ENCODE peak calls at places on chromosomes 4 and X, in eight cellular contexts. U, S, E, J, X, Y, R and L are unnamed samples.

GRCh38 chr4:140330311-140330900 is 43.0 kb upstream of the SCOC start:
- DNase-seq in R (peak; percentile 71), J (no peak), E (no peak), U (peak; percentile 71), Y (no peak), S (peak; percentile 59), X (no peak), L (no peak)

GRCh38 chrX:103361798-103362197 is 5.5 kb downstream of the TCEAL9 start:
- DNase-seq in J (no peak), Y (no peak), R (no peak), S (no peak), U (peak; percentile 55), X (no peak), E (no peak), L (no peak)

GRCh38 chr4:166091914-166092510 is 219.0 kb downstream of the TLL1 start:
- DNase-seq in J (no peak), X (no peak), S (peak; percentile 54), Y (no peak), R (peak; percentile 59), U (peak; percentile 70), E (peak; percentile 15), L (peak; percentile 9)

GRCh38 chrX:129945131-129945530 is 37.3 kb upstream of the BCORL1 start:
- DNase-seq in X (no peak), Y (no peak), R (peak; percentile 63), U (no peak), S (no peak), J (no peak), E (no peak), L (no peak)

GRCh38 chr4:156961241-156962068 is 10.1 kb downstream of the PDGFC start:
- DNase-seq in Y (no peak), J (no peak), S (no peak), E (no peak), R (no peak), X (no peak), U (no peak), L (no peak)

GRCh38 chrX:24257011-24257410 is 56.9 kb downstream of the SUPT20HL2 start:
- DNase-seq in U (no peak), J (no peak), E (no peak), S (no peak), Y (no peak), R (no peak), X (no peak), L (no peak)

GRCh38 chrX:72273718-72274117 is 3.3 kb downstream of the RPS4X start:
- DNase-seq in Y (no peak), X (no peak), S (peak; percentile 13), J (no peak), R (no peak), U (no peak), E (no peak), L (no peak)

GRCh38 chr4:89136525-89136924 is 25.2 kb downstream of the TIGD2 start:
- DNase-seq in X (no peak), S (no peak), Y (no peak), R (peak; percentile 65), J (no peak), U (peak; percentile 83), E (peak; percentile 45), L (no peak)

GRCh38 chr4:77600521-77601451 is 4.8 kb upstream of the CXCL13 start:
- DNase-seq in E (peak; percentile 22), X (peak; percentile 64), S (peak; percentile 37), U (peak; percentile 64), R (peak; percentile 55), J (no peak), Y (no peak), L (no peak)

GRCh38 chrX:99142745-99143144 is 1267.3 kb downstream of the PCDH19 start:
- DNase-seq in R (no peak), E (no peak), X (no peak), J (no peak), U (no peak), Y (no peak), S (no peak), L (no peak)

GRCh38 chr4:122003335-122003734 is 51.5 kb upstream of the TRPC3 start:
- DNase-seq in J (no peak), Y (no peak), S (no peak), E (peak; percentile 22), X (peak; percentile 86), U (peak; percentile 31), R (peak; percentile 37), L (no peak)

GRCh38 chr4:7655549-7656243 is 221.0 kb upstream of the PSAPL1 start:
- DNase-seq in J (peak; percentile 65), Y (no peak), X (peak; percentile 63), U (peak; percentile 34), R (no peak), E (no peak), S (peak; percentile 57), L (no peak)

GRCh38 chr4:113849771-113850170 is 88.2 kb upstream of the CAMK2D start:
- DNase-seq in X (no peak), J (peak; percentile 49), U (peak; percentile 56), R (peak; percentile 78), E (no peak), S (no peak), Y (no peak), L (no peak)

GRCh38 chr4:46886711-46887110 is 22.3 kb downstream of the COX7B2 start:
- DNase-seq in X (no peak), E (peak; percentile 29), Y (no peak), S (peak; percentile 27), R (peak; percentile 3), J (no peak), U (peak; percentile 70), L (no peak)

GRCh38 chrX:13888284-13888683 is 71.4 kb upstream of the GPM6B start:
- DNase-seq in S (no peak), U (no peak), X (no peak), E (peak; percentile 14), Y (no peak), J (no peak), R (no peak), L (no peak)

DNA sequence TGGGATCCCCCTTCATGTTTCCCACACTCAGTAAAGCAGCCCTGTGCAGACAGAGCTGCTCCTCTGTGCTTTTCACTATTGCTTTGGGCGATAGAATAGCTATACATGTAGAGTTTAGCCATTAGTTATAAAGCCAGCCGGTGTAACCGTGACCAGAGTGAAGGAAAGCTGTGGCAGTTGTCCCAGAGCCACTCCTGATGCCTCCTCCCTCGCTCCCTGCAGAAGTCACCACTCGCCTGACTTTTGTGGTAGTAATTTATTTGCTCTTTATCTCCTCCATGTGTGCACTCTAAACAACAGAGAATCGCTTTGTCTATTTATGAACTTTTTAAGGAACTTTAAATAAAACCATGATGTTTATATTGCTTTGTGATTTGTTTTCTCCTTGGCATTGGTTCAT is 41.8 kb upstream of the WWC2 start:
- DNase-seq in U (no peak), R (no peak), Y (no peak), S (no peak), E (no peak), J (no peak), X (no peak), L (no peak)
- H3K4me3 ChIP-seq in U (no peak overlapping the region), R (no peak overlapping the region), Y (no peak overlapping the region), S (no peak overlapping the region), E (no peak overlapping the region), J (no peak overlapping the region), X (no peak overlapping the region), L (no peak overlapping the region)

DNA sequence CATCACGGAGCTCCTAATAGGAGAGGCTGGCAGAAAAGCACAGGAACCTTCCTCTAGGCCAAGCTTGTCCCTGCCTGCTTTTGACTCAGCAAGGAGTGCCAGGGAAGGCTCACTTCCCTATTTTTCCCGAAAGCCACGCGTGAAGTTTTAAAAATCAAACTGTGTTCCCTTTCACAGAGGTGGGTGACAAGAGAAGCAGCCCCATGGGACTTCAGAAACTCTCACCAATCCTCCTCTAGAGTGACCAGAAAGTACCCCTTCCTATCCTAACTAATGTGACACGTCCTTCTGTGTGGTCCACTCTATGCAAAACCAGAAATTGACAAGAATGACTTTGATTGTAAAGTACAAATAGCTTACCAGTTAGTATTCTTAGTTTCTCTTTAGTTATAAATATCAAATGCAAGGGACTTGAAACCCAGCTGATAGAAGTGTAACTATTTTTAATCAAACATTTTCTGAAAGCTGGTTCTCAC is 41.9 kb downstream of the NFKB1 start:
- DNase-seq in Y (no peak), U (no peak), S (no peak), J (no peak), E (no peak), R (no peak), X (no peak), L (no peak)
- H3K4me3 ChIP-seq in Y (no peak overlapping the region), U (no peak overlapping the region), S (no peak overlapping the region), J (no peak overlapping the region), E (no peak overlapping the region), R (no peak overlapping the region), X (no peak overlapping the region), L (no peak overlapping the region)

DNA sequence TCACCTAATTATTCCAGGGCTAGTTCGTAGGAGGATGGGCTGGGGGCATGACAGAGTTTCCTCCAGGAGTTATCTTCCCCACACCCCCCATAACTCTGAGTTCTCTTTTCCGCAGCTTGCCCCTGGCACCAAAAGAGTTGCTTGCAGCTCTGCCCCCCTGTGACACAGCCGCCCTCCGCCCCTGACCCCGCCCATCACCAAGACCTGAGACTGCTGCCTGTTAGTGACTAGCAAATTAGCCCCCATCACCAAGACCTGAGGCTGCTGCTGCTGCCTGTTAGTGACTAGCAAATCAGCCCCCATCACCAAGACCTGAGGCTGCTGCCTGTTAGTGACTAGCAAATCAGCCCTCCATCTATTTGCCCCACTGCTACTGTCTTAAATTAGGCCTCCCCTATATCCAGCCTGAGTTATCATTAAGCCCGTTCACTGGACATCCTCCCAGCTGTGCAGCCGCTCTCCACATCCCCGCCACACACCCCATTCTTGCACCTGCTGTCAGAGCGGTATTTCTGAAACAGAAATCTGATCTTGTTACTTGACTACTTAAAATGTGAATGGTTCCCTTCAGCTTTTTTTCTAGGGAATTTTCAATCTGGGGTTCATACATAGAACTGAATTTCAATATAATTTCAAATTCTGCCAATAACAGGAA is 1.5 kb upstream of the PAPSS1 start:
- DNase-seq in E (no peak), J (peak; percentile 74), U (no peak), R (no peak), X (peak; percentile 83), S (no peak), Y (no peak), L (no peak)
- H3K4me3 ChIP-seq in E (peak overlapping the region; percentile 71), J (peak overlapping the region; percentile 44), U (peak overlapping the region; percentile 94), R (no peak overlapping the region), X (peak overlapping the region; percentile 89), S (peak overlapping the region; percentile 82), Y (no peak overlapping the region), L (peak overlapping the region; percentile 98)

DNA sequence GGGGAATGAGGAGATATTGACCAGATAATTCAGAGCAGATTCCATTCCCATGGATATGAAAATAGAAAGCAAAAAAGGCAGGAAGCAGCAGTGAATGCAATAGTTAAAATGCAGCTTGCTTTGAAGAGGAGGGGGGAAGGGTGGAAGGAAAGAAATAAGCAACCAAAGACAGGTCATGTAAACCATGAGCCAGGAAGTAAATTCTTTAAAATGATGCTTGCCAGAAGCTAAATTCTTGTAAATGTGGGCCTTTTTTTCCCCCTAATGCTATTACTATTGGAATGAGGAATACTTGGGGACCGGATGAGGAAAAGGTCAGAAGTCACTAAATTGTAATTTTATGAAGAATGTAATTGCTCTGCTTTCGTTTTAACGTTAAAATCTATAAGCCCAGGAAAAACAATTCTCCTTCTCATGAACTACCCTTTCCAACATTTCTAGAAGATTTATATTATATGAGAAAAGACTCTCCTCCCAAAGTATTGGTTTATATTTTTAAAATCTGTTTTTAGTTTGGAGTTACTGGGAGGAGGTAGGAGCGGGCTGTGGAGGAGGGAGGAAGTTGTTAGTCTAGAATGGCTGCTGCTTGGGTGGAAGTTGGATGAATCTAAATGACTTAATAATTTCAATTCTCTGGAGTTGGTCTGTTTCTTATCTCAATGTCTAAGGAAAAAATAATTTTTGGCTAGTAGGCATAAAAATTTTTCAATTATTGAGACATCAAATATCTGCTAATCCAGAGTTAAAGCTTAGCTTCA is 77.6 kb upstream of the PCDH18 start:
- DNase-seq in E (peak; percentile 25), X (no peak), U (peak; percentile 79), Y (no peak), R (peak; percentile 26), J (no peak), S (peak; percentile 22), L (no peak)
- H3K4me3 ChIP-seq in E (no peak overlapping the region), X (no peak overlapping the region), U (peak overlapping the region; percentile 8), Y (no peak overlapping the region), R (peak overlapping the region; percentile 45), J (no peak overlapping the region), S (no peak overlapping the region), L (no peak overlapping the region)